ENCODE peak calls at places on chromosome 3, in six cellular contexts. Q is HEK293T, W is A549, I is K562, B is GM12878, H is HepG2. G is an unnamed sample.

GRCh38 chr3:32420138-32420981 is 28.7 kb downstream of the CMTM7 start:
- DNase-seq in I (no peak), Q (no peak), H (peak), B (peak), W (peak), G (peak)

GRCh38 chr3:27568393-27568792 is 84.2 kb upstream of the SLC4A7 start:
- DNase-seq in B (no peak), W (no peak), Q (no peak), H (no peak), I (no peak), G (peak)

GRCh38 chr3:46898321-46899150 is 21.0 kb downstream of the PTH1R start:
- DNase-seq in B (no peak), W (no peak), H (no peak), Q (no peak), I (no peak), G (no peak)

GRCh38 chr3:111277226-111277625 is 205.6 kb downstream of the NECTIN3 start:
- DNase-seq in W (peak), I (no peak), Q (no peak), H (no peak), B (no peak), G (peak)

GRCh38 chr3:14525685-14526631 is 14.2 kb downstream of the GRIP2 start:
- DNase-seq in B (no peak), Q (no peak), I (no peak), W (no peak), H (no peak), G (peak)

GRCh38 chr3:120350431-120350941 is 1.3 kb upstream of the LRRC58 start:
- DNase-seq in H (peak), B (no peak), I (peak), Q (peak), W (peak), G (peak)

GRCh38 chr3:148087601-148088371 is 609.9 kb upstream of the AGTR1 start:
- DNase-seq in H (no peak), Q (no peak), B (no peak), I (no peak), W (no peak), G (no peak)

GRCh38 chr3:195900426-195901355 is 7.7 kb downstream of the TNK2 start:
- DNase-seq in I (no peak), B (no peak), H (peak), Q (no peak), W (no peak), G (peak)

GRCh38 chr3:131353016-131353877 is 28.3 kb upstream of the NUDT16 start:
- DNase-seq in H (no peak), I (no peak), Q (no peak), W (peak), B (no peak), G (no peak)

GRCh38 chr3:144343777-144344176 is 372.2 kb downstream of the DIPK2A start:
- DNase-seq in H (no peak), W (no peak), B (no peak), Q (no peak), I (no peak), G (no peak)

GRCh38 chr3:186882881-186883685 is 40.6 kb downstream of the ADIPOQ start:
- DNase-seq in H (peak), I (peak), B (no peak), Q (no peak), W (peak), G (peak)

GRCh38 chr3:158991146-158991705 is 189.4 kb downstream of the MFSD1 start:
- DNase-seq in I (no peak), W (no peak), Q (no peak), B (no peak), H (no peak), G (no peak)

GRCh38 chr3:194773216-194773615 is 87.5 kb downstream of the FAM43A start:
- DNase-seq in W (peak), Q (no peak), H (no peak), B (no peak), I (no peak), G (no peak)

GRCh38 chr3:50010959-50011358 is 71.0 kb downstream of the RBM6 start:
- DNase-seq in W (no peak), I (no peak), B (no peak), Q (no peak), H (no peak), G (peak)

GRCh38 chr3:131072845-131073244 is 46.2 kb downstream of the NEK11 start:
- DNase-seq in W (no peak), H (no peak), I (peak), Q (no peak), B (no peak), G (peak)

GRCh38 chr3:59192473-59192872 is 142.6 kb upstream of the CFAP20DC start:
- DNase-seq in H (no peak), W (peak), B (no peak), Q (no peak), I (no peak), G (peak)

GRCh38 chr3:45508659-45509037 is 85.9 kb upstream of the LIMD1 start:
- DNase-seq in W (no peak), Q (no peak), H (no peak), B (no peak), I (no peak), G (no peak)

GRCh38 chr3:160225181-160226025 is at the start of gene C3orf80:
- DNase-seq in Q (peak), W (peak), B (no peak), H (peak), I (peak), G (peak)

GRCh38 chr3:10744098-10744465 is 71.9 kb upstream of the SLC6A11 start:
- DNase-seq in I (peak), B (no peak), W (peak), Q (peak), H (peak), G (no peak)

GRCh38 chr3:149971403-149972075 is 844 bp upstream of the PFN2 start:
- DNase-seq in W (no peak), H (peak), B (no peak), Q (no peak), I (peak), G (peak)

GRCh38 chr3:129560931-129561594 is 18.1 kb downstream of the H1-8 start:
- DNase-seq in W (peak), H (no peak), B (no peak), Q (no peak), I (no peak), G (peak)

GRCh38 chr3:185796431-185797107 is 28.3 kb downstream of the IGF2BP2 start:
- DNase-seq in W (peak), Q (no peak), I (peak), H (peak), B (no peak), G (peak)

GRCh38 chr3:80677796-80678195 is 910.0 kb upstream of the ROBO1 start:
- DNase-seq in B (no peak), Q (no peak), H (no peak), I (no peak), W (no peak), G (no peak)

GRCh38 chr3:46114324-46114988 is 87.2 kb upstream of the XCR1 start:
- DNase-seq in B (no peak), W (peak), H (peak), I (no peak), Q (no peak), G (peak)

GRCh38 chr3:60316121-60316783 is 935.0 kb downstream of the FHIT start:
- DNase-seq in Q (no peak), H (no peak), W (no peak), B (no peak), I (no peak), G (peak)

GRCh38 chr3:72665103-72665502 is 183.1 kb downstream of the SHQ1 start:
- DNase-seq in B (no peak), W (no peak), Q (no peak), H (no peak), I (no peak), G (no peak)

GRCh38 chr3:152315623-152316022 is 46.9 kb downstream of the MBNL1 start:
- DNase-seq in Q (no peak), H (no peak), B (no peak), I (no peak), W (no peak), G (no peak)

GRCh38 chr3:50382271-50382670 is 22.9 kb upstream of the TMEM115 start:
- DNase-seq in W (no peak), B (no peak), Q (no peak), I (no peak), H (no peak), G (no peak)

GRCh38 chr3:143897558-143898305 is 49.5 kb upstream of the SLC9A9 start:
- DNase-seq in H (no peak), W (peak), I (no peak), Q (no peak), B (no peak), G (peak)

GRCh38 chr3:117719316-117719926 is 1009.8 kb downstream of the TUSC7 start:
- DNase-seq in B (no peak), W (peak), H (peak), Q (peak), I (peak), G (peak)

GRCh38 chr3:4571690-4572334 is 78.7 kb downstream of the ITPR1 start:
- DNase-seq in H (peak), B (no peak), I (peak), W (peak), Q (no peak), G (no peak)

GRCh38 chr3:51706021-51706485 is 815 bp upstream of the GRM2 start:
- DNase-seq in W (no peak), I (no peak), Q (no peak), B (no peak), H (no peak), G (no peak)

GRCh38 chr3:73453676-73454075 is 171.1 kb downstream of the PDZRN3 start:
- DNase-seq in Q (no peak), H (no peak), B (no peak), W (no peak), I (no peak), G (peak)

GRCh38 chr3:115245437-115245836 is 98.3 kb upstream of the ZBTB20 start:
- DNase-seq in W (peak), H (no peak), Q (no peak), B (no peak), I (peak), G (peak)

GRCh38 chr3:58633157-58633865 is 33.3 kb downstream of the FAM3D start:
- DNase-seq in H (no peak), B (no peak), Q (no peak), W (no peak), I (no peak), G (no peak)

DNA sequence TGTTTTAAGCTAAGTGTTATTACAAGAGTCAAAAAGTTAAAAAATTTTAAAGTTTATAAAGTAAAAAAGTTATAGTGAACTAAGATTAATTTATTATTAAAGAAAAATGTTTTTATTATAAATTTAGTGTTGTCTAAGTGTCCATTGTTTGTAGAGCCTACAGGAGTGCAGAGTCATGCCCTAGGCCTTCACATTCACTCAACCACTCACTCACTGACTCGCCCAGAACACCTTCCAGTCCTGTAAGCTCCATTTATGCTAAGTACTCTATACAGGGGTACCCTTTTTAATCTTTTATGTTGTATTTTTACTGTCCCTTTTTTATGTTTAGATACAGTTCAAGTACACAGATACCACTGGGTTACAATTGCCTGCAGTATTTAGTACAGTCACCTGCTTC is 37.2 kb downstream of the EEFSEC start:
- DNase-seq in H (no peak), W (peak), I (peak), B (no peak), Q (no peak), G (peak)
- TF ChIP-seq BHLHE40 in H (no peak), W (no peak), I (no peak), B (no peak), Q (no peak), G (no peak)

DNA sequence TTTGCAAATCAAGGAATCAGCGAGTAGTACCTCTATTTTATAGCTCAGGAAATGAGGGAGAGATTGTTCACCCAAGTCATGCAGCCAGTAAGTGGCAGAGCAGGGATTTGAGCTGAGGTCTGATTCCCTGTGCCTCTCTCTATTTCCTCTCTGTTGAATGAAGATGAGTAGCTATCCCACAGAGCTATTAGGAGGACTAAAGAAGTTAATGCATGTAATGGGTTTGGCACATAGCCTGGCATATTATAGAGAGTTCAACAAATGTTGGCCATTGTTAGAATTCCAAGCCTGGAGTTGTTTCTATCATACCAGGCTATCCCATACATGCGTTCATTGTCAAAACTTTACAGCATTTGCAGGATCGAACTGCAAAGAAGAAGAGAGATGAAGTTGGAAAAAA is 21.8 kb upstream of the KLHL6 start:
- DNase-seq in B (no peak), W (no peak), Q (no peak), H (no peak), I (no peak), G (no peak)
- TF ChIP-seq BHLHE40 in B (no peak), W (no peak), Q (no peak), H (no peak), I (no peak), G (no peak)

GRCh38 chr3:55445551-55445950 is 41.6 kb downstream of the WNT5A start:
- DNase-seq in W (no peak), Q (no peak), H (peak), B (no peak), I (no peak), G (no peak)
- TF ChIP-seq BHLHE40 in W (no peak), Q (no peak), H (no peak), B (no peak), I (no peak), G (no peak)

DNA sequence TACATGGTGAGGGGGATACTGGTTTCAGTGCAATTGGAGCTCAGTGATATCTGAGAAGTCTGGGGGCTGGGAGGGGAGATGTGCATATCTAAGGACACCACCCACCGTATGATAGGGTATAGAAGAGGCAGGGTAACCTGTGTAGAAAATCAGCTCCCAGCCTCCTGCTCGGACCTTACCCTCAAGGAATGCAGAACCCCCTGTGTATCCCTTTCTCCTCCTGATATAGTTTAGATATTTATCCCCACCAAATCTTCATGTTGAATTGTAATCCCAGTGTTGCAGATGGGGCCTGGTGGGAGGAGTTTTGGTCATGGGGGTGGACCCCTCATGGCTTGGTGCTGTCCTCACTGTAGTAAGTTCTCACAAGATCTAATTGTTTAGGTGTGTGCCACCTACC is 48.2 kb upstream of the GATA2 start:
- DNase-seq in B (no peak), H (no peak), W (no peak), I (no peak), Q (no peak), G (no peak)
- TF ChIP-seq BHLHE40 in B (no peak), H (no peak), W (no peak), I (no peak), Q (no peak), G (no peak)

GRCh38 chr3:188584958-188585689 is 431.2 kb downstream of the LPP start:
- DNase-seq in B (no peak), H (no peak), I (no peak), W (no peak), Q (no peak), G (peak)

GRCh38 chr3:188594137-188594536 is 440.2 kb downstream of the LPP start:
- DNase-seq in H (no peak), B (no peak), I (no peak), W (no peak), Q (no peak), G (peak)

GRCh38 chr3:188595890-188596376 is 442.0 kb downstream of the LPP start:
- DNase-seq in B (no peak), H (no peak), I (no peak), Q (no peak), W (no peak), G (peak)

GRCh38 chr3:188589056-188589455 is 435.1 kb downstream of the LPP start:
- DNase-seq in Q (no peak), H (no peak), B (no peak), W (no peak), I (no peak), G (no peak)

GRCh38 chr3:188590556-188590955 is 436.6 kb downstream of the LPP start:
- DNase-seq in B (no peak), W (no peak), I (no peak), H (no peak), Q (no peak), G (no peak)
- TF ChIP-seq BHLHE40 in B (no peak), W (no peak), I (no peak), H (no peak), Q (no peak), G (no peak)

DNA sequence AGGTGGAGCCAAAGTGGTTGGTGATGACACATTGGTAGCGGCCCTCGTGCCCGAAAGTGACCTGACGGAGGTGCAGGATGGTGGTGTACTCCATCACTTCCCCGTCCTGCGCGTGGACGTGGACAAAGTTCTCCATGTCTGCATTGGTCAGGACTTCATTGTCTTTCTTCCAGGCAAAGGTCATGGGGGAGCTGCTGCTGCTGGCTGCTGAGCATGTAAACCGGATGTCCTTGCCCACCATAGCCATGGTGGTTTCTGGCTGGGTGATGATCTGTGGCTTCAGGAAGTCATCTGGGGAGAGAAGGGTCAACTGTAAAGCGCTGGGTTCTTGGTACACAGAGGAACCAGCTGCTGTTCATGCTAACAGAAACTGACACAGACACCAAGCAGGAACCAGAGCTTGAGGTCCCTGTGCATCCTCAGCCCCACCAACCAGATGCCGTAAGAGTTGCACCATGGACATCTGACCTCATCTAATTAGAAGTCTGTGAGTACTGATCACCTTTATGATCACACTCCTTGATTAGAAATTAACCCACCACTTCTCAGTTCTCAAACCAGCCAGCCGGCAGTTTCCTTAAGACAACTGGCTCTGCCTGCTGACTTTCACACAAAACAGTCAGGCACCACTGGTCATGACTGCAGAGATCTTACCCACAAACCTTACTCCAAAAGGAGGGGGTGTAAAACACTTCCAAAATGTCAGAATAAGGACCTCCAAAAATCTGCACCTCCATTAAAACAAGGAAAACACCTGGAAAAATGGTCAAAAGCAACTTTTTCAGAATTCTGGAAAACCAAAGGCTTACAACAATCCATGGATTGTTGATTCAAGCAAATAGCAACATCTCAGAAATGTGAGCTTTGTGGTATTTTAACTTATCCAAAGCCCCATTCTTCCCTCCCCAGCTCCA is 114.6 kb downstream of the LRIG1 start:
- DNase-seq in B (peak), W (no peak), H (no peak), Q (no peak), I (no peak), G (no peak)
- TF ChIP-seq BHLHE40 in B (peak), W (no peak), H (no peak), Q (no peak), I (no peak), G (no peak)

GRCh38 chr3:133489466-133490085 is 83.9 kb upstream of the CDV3 start:
- DNase-seq in W (no peak), I (no peak), Q (no peak), B (no peak), H (no peak), G (peak)

GRCh38 chr3:133492159-133492860 is 81.2 kb upstream of the CDV3 start:
- DNase-seq in B (no peak), Q (no peak), W (no peak), H (no peak), I (no peak), G (no peak)

GRCh38 chr3:133491481-133492059 is 81.9 kb upstream of the CDV3 start:
- DNase-seq in W (no peak), B (no peak), I (no peak), Q (no peak), H (no peak), G (no peak)

GRCh38 chr3:133488785-133489367 is 84.6 kb upstream of the CDV3 start:
- DNase-seq in H (peak), Q (no peak), W (no peak), I (peak), B (no peak), G (peak)

DNA sequence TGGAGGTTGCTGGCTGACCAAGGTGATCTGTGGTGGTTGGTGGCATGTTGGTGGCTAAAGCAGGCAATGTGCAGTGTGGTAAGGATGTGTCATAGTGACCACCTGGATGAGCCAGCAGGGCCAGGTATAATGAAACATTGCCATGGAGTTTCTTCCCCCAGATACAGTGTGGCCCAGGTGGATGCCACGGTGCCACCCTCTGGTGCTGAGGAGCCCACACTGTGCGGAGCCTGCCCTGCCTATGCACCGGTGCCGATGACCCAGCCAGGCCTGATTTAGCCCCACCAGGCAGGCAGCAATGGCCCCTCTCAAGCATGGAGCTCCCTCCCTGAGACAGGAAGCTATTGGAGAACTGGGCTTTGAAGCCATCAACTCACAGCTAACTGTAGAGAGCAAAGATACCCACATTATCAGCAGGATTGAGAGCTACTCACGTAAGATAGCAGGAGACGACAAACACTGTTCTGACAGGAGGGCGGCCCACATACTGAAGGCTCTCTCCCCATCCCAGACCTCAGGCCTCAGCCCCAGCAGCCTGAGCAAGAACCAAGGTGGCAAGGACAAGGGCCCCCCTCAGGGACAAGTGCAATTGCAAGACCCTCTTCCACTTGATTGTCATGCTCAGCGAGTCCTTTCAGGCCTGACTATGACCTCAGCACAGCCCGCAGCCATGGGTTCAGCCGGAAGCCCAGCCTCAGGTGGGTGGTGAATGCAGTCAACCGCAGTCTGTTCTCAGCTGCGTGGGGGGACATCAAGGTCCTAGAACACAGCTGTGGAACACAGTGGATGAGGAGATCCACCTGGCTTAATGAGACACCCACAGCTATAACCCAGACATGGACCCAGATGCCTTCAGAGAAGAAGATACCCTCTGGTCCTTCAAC is 82.8 kb upstream of the CDV3 start:
- DNase-seq in B (peak), I (no peak), Q (no peak), W (no peak), H (no peak), G (no peak)
- TF ChIP-seq BHLHE40 in B (peak), I (no peak), Q (no peak), W (no peak), H (no peak), G (no peak)

G was measured in IMR-90.